ENCODE peak calls at places on chromosomes 3 and 15, in six cellular contexts. H is naive thymus-derived CD4-positive, alpha-beta T cell; V is Peyer's patch; R is right atrium auricular region; Y is colonic mucosa; W is stomach. G is an unnamed sample.

GRCh38 chr3:36893137-36893557 is 51.7 kb downstream of the TRANK1 start:
- DNase-seq in H (peak), V (peak), R (peak), Y (no peak), W (no peak), G (peak)

GRCh38 chr3:29140706-29141105 is 140.2 kb upstream of the RBMS3 start:
- DNase-seq in H (peak), V (no peak), R (no peak), Y (no peak), W (no peak), G (no peak)

GRCh38 chr3:159987291-159987711 is 1.3 kb upstream of the IL12A start:
- DNase-seq in H (no peak), V (no peak), R (no peak), Y (no peak), W (no peak), G (no peak)

GRCh38 chr3:196992461-196993065 is 23.9 kb upstream of the PIGZ start:
- DNase-seq in H (no peak), V (no peak), R (no peak), Y (no peak), W (no peak), G (no peak)

GRCh38 chr3:129491794-129492193 is 36.6 kb upstream of the RHO start:
- DNase-seq in H (no peak), V (no peak), R (no peak), Y (no peak), W (no peak), G (no peak)

GRCh38 chr3:37129871-37130270 is 44.5 kb downstream of the LRRFIP2 start:
- DNase-seq in H (no peak), V (no peak), R (no peak), Y (no peak), W (no peak), G (no peak)

GRCh38 chr15:59274126-59274970 is 67.7 kb downstream of the LDHAL6B start:
- DNase-seq in H (no peak), V (no peak), R (no peak), Y (no peak), W (no peak), G (peak)

GRCh38 chr15:25059698-25060471 is 105.1 kb downstream of the SNRPN start:
- DNase-seq in H (no peak), V (no peak), R (no peak), Y (no peak), W (no peak), G (no peak)

GRCh38 chr15:101376615-101377395 is 81.8 kb upstream of the SNRPA1 start:
- DNase-seq in H (no peak), V (no peak), R (no peak), Y (no peak), W (no peak), G (no peak)

GRCh38 chr15:35281515-35281914 is 196.4 kb upstream of the NANOGP8 start:
- DNase-seq in H (no peak), V (no peak), R (no peak), Y (no peak), W (no peak), G (no peak)

GRCh38 chr3:172087198-172087597 is 47.8 kb downstream of the FNDC3B start:
- DNase-seq in H (no peak), V (no peak), R (no peak), Y (no peak), W (no peak), G (no peak)
- H3K27ac ChIP-seq in H (no peak), V (no peak), R (no peak), Y (peak), W (no peak), G (no peak)

GRCh38 chr15:31464216-31465082 is 137.8 kb downstream of the KLF13 start:
- DNase-seq in H (no peak), V (peak), R (peak), Y (no peak), W (peak), G (no peak)
- H3K27ac ChIP-seq in H (no peak), V (peak), R (no peak), Y (peak), W (no peak), G (peak)

DNA sequence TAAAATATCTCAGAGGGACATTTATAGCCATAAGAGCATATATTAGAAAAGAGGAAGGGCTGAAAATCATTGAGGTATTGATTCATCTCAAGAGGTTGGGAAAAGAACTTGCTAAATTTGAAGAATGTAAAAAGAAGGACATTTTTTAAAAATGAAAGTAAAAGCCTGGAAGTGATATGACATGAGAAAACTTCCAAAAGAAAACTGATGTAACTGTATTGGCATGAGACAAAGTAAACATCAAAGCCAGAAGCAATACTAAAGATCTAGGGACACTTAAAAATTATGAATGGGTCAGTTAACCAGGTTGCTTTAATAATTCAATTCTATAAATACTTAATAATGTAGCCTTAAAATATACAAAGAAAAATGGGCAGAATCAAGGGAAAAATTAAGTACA is 31.9 kb downstream of the CEP63 start:
- DNase-seq in H (no peak), V (no peak), R (no peak), Y (no peak), W (no peak), G (no peak)
- H3K27ac ChIP-seq in H (no peak), V (no peak), R (no peak), Y (no peak), W (no peak), G (no peak)

DNA sequence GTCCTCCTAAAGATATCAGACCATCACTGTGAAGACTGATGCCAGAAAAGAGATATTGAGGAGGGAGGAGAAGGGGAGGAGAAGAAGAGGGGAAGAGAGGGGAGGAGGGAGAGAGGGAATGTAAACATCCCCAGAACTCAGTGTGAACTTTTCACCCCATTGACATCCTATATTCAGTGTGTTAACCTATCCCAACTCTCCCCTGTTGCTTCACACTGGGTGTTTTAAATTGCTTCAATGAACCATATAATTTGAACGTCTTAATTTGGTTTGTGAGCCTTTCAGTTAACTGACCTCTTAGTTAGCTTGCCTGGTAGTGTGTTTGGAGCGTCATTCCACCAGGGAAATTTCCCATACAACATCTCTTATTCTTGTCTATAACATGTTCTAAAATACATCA is 29.8 kb upstream of the PTPRG start:
- DNase-seq in H (no peak), V (no peak), R (no peak), Y (no peak), W (no peak), G (no peak)
- H3K27ac ChIP-seq in H (no peak), V (no peak), R (no peak), Y (no peak), W (no peak), G (no peak)

GRCh38 chr15:92343869-92344643 is 49.6 kb upstream of the ST8SIA2 start:
- DNase-seq in H (no peak), V (no peak), R (no peak), Y (no peak), W (no peak), G (no peak)
- H3K27ac ChIP-seq in H (no peak), V (no peak), R (no peak), Y (no peak), W (no peak), G (no peak)

DNA sequence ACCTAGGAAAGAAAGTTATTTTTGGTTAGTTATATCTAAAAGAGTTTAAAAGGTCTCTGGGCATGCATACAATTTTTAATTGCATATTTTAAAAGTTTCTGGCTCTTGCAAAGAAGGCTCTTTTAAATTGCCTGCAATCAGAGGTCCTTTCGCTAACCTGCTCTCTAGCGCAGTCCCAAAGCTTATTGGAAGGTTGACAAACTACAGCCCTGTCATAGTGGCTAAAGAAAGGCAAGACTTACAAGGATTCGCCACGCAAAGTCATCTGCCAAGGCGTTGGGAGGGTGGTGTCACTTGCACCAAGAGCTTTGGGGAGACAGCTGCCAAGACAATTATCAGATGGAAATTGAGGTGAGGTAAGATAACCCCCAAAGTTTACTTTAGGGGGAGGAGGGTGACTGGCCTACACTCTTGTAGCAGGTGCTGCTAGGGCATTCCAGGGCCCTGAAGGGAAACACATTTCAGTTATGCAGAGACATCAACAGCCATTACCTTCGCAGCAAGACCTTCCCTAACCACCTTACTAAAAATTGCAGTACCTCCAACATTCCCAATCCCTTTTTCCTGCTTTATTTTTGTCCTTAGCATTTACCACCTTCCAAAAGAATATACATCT is 606.2 kb downstream of the MAGI1 start:
- DNase-seq in H (no peak), V (no peak), R (no peak), Y (no peak), W (no peak), G (no peak)
- H3K27ac ChIP-seq in H (no peak), V (no peak), R (no peak), Y (no peak), W (no peak), G (no peak)

GRCh38 chr15:67090297-67091072 is 25.1 kb downstream of the SMAD3 start:
- DNase-seq in H (no peak), V (no peak), R (no peak), Y (no peak), W (no peak), G (no peak)
- H3K27ac ChIP-seq in H (no peak), V (peak), R (peak), Y (peak), W (peak), G (peak)

GRCh38 chr15:98663606-98664005 is 15.3 kb downstream of the IGF1R start:
- DNase-seq in H (no peak), V (no peak), R (no peak), Y (no peak), W (no peak), G (no peak)
- H3K27ac ChIP-seq in H (no peak), V (no peak), R (peak), Y (no peak), W (no peak), G (no peak)

DNA sequence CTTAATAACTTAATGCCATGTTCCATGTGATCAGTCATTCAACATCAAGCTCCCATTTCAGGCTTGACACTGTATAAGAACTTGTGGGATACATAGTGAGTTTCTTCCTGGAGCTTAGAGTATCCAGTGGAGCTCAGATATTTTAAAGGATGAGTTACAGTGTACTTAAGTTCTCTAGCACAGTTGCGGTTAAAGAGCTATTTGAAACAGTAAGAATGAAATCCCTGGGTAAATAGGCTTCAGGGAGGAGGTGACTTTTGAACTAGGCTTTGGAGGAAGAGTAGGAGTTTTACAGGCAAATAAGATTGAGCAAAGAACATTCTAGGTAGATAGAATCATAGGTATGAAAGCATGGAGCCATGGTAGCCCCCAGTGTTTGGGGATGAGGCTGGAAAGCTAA is 3.8 kb downstream of the ZNF592 start:
- DNase-seq in H (no peak), V (no peak), R (no peak), Y (no peak), W (no peak), G (no peak)
- H3K27ac ChIP-seq in H (no peak), V (no peak), R (peak), Y (no peak), W (no peak), G (peak)